ENCODE peak calls at places on chromosomes 6 and 20, in seven cellular contexts. B is HCT116, M is fibroblast of lung, Q is neuronal stem cell, J is K562, Y is stomach, H is transverse colon. E is an unnamed sample. For H3K9me3, the result is how much of the 10 kb centered on the place peaks cover.

GRCh38 chr6:138818496-138819194 is 22.8 kb downstream of the ECT2L start:
- DNase-seq in B (no peak), M (no peak), H (no peak), Q (no peak), J (no peak), Y (no peak), E (peak)

GRCh38 chr20:703010-703409 is 27.4 kb upstream of the SCRT2 start:
- DNase-seq in M (no peak), B (no peak), Y (no peak), J (peak), Q (no peak), H (no peak), E (no peak)

GRCh38 chr6:127518212-127518709 is 874 bp downstream of the MTCL3 start:
- DNase-seq in M (no peak), H (no peak), J (no peak), Q (peak), Y (no peak), B (no peak), E (no peak)

GRCh38 chr6:9789201-9789600 is 625.7 kb downstream of the TFAP2A start:
- DNase-seq in B (no peak), J (no peak), Q (no peak), M (no peak), Y (no peak), H (no peak), E (no peak)

GRCh38 chr20:32031007-32031958 is 20.8 kb upstream of the HCK start:
- DNase-seq in B (peak), Y (peak), J (peak), H (peak), M (peak), Q (peak), E (peak)

GRCh38 chr6:73564578-73565345 is 43.9 kb upstream of the EEF1A1 start:
- DNase-seq in Y (no peak), M (no peak), J (peak), H (no peak), Q (no peak), B (no peak), E (no peak)

GRCh38 chr6:166862287-166862977 is 93.9 kb downstream of the RNASET2 start:
- DNase-seq in Q (peak), B (no peak), M (no peak), J (no peak), H (no peak), Y (peak), E (no peak)

GRCh38 chr20:16711859-16712258 is 18.0 kb upstream of the SNRPB2 start:
- DNase-seq in J (no peak), M (no peak), B (no peak), H (no peak), Q (no peak), Y (no peak), E (no peak)

GRCh38 chr20:38094373-38094775 is 60.8 kb downstream of the RPRD1B start:
- DNase-seq in B (no peak), Y (peak), H (peak), Q (no peak), M (peak), J (peak), E (no peak)

GRCh38 chr6:25327372-25327771 is 48.2 kb downstream of the CARMIL1 start:
- DNase-seq in J (no peak), Q (no peak), H (no peak), M (no peak), Y (no peak), B (no peak), E (no peak)

GRCh38 chr6:42368156-42368555 is 83.6 kb downstream of the TRERF1 start:
- DNase-seq in H (no peak), M (no peak), J (peak), B (no peak), Q (no peak), Y (no peak), E (no peak)

GRCh38 chr6:2935566-2936291 is 32.6 kb upstream of the SERPINB9 start:
- DNase-seq in Y (peak), M (no peak), H (no peak), J (no peak), B (no peak), Q (no peak), E (no peak)

GRCh38 chr6:166364480-166364879 is 18.3 kb downstream of the MPC1 start:
- DNase-seq in B (no peak), Q (no peak), Y (no peak), H (no peak), J (no peak), M (no peak), E (no peak)

GRCh38 chr20:44011251-44011940 is 96.7 kb downstream of the TOX2 start:
- DNase-seq in Q (no peak), B (no peak), Y (no peak), H (no peak), J (no peak), M (no peak), E (no peak)

GRCh38 chr20:20690676-20691476 is 21.6 kb downstream of the RALGAPA2 start:
- DNase-seq in B (no peak), H (no peak), J (no peak), Y (no peak), M (no peak), Q (no peak), E (no peak)

GRCh38 chr6:144334150-144334708 is 49.1 kb downstream of the UTRN start:
- DNase-seq in M (no peak), H (peak), J (peak), B (no peak), Q (no peak), Y (no peak), E (no peak)

GRCh38 chr6:48476257-48476656 is 365.3 kb upstream of the PTCHD4 start:
- DNase-seq in M (peak), Q (peak), J (no peak), H (no peak), B (no peak), Y (no peak), E (no peak)

GRCh38 chr20:61701401-61701800 is 364.3 kb downstream of the TAF4 start:
- DNase-seq in J (no peak), B (no peak), Q (no peak), Y (no peak), H (no peak), M (no peak), E (no peak)

GRCh38 chr6:27281569-27281968 is 30.5 kb downstream of the POM121L2 start:
- DNase-seq in H (no peak), Q (no peak), M (no peak), B (no peak), Y (no peak), J (no peak), E (no peak)
- H3K9me3 ChIP-seq in H (under half), Q (under half), M (under half), B (under half), Y (half or more), J (under half), E (under half)

GRCh38 chr20:49568491-49569151 is 684 bp upstream of the PTGIS start:
- DNase-seq in Q (peak), Y (peak), M (no peak), B (no peak), H (no peak), J (no peak), E (no peak)

GRCh38 chr20:49563015-49563980 is 4.6 kb downstream of the PTGIS start:
- DNase-seq in Y (no peak), H (no peak), J (no peak), Q (no peak), M (no peak), B (no peak), E (no peak)

GRCh38 chr20:49569403-49570115 is 1.6 kb upstream of the PTGIS start:
- DNase-seq in M (no peak), J (no peak), Q (no peak), H (no peak), B (no peak), Y (peak), E (no peak)

GRCh38 chr20:49567421-49568256 is at the start of gene PTGIS:
- DNase-seq in B (no peak), Y (peak), H (no peak), M (no peak), Q (peak), J (no peak), E (no peak)

GRCh38 chr20:49566401-49566800 is 1.5 kb downstream of the PTGIS start:
- DNase-seq in M (no peak), Q (no peak), J (no peak), Y (no peak), H (no peak), B (no peak), E (no peak)
- H3K27ac ChIP-seq in M (no peak), Q (no peak), J (no peak), Y (peak), H (peak), B (no peak), E (peak)

GRCh38 chr6:28153546-28153945 is 11.9 kb downstream of the ZKSCAN8 start:
- DNase-seq in J (no peak), M (no peak), Y (no peak), H (no peak), B (no peak), Q (no peak), E (no peak)
- H3K9me3 ChIP-seq in J (under half), M (under half), Y (under half), H (under half), B (under half), Q (under half), E (under half)

DNA sequence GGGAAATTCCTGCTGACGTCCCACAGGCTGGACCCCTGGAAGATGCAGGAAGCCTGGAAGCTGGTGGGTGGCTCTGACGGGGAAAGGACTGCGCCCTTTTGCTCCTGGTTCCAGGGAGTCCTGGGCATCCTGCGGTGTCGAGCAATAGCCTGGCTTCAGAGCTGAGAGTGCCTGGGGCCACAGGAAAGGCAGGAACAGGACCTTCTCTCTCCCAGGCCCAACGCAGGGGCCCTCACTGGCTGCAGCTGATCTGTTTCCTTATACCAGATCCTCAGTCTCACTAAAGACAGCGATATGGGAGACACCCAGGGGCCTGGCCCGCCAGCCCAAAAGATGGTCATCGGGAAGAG is 1.4 kb downstream of the B3GALT4 start:
- DNase-seq in Y (no peak), B (no peak), Q (no peak), J (no peak), H (no peak), M (no peak), E (no peak)
- H3K27ac ChIP-seq in Y (peak), B (peak), Q (no peak), J (no peak), H (peak), M (no peak), E (no peak)

GRCh38 chr6:34593741-34594140 is 37.6 kb upstream of the SPDEF start:
- DNase-seq in M (no peak), J (no peak), Y (peak), Q (no peak), B (no peak), H (no peak), E (peak)

GRCh38 chr6:34597605-34598353 is 41.6 kb upstream of the SPDEF start:
- DNase-seq in B (no peak), Q (no peak), H (no peak), Y (no peak), M (no peak), J (no peak), E (no peak)

GRCh38 chr6:34598725-34599124 is 42.6 kb upstream of the SPDEF start:
- DNase-seq in Q (no peak), H (no peak), B (no peak), M (peak), Y (no peak), J (no peak), E (no peak)

GRCh38 chr6:34595332-34596090 is 39.4 kb upstream of the SPDEF start:
- DNase-seq in B (no peak), Q (no peak), H (no peak), M (no peak), J (no peak), Y (no peak), E (peak)

DNA sequence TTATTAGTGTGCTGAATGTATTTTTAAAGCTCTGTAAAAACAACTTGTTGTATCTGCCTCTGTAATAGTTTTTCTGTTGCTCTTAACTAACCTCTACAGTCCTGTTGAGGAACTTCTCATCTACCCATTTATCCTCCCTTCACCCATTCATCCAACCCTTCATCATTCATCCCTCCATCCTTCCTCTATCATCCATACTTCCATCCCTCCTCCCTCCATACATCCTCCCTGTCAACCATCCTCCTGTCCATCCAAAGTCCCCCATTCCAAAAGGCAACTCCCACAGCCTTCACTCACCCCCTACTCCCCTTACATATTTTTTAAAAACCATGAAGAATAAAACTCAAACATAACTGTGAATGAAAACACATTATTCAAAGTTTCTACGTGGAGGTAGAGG is 40.7 kb upstream of the SPDEF start:
- DNase-seq in B (no peak), Y (no peak), H (no peak), J (no peak), Q (no peak), M (no peak), E (no peak)
- H3K9me3 ChIP-seq in B (under half), Y (under half), H (under half), J (under half), Q (under half), M (under half), E (under half)

GRCh38 chr6:108698593-108699289 is 138.0 kb downstream of the FOXO3 start:
- DNase-seq in H (no peak), B (no peak), J (no peak), M (no peak), Y (no peak), Q (no peak), E (no peak)

GRCh38 chr6:108697646-108698161 is 137.0 kb downstream of the FOXO3 start:
- DNase-seq in Q (no peak), Y (no peak), J (no peak), B (no peak), H (no peak), M (peak), E (no peak)

GRCh38 chr6:108702106-108702851 is 141.6 kb downstream of the FOXO3 start:
- DNase-seq in J (no peak), Q (no peak), B (no peak), H (no peak), Y (no peak), M (no peak), E (no peak)

GRCh38 chr6:108694816-108695215 is 134.1 kb downstream of the FOXO3 start:
- DNase-seq in Y (no peak), J (no peak), B (no peak), H (no peak), M (no peak), Q (no peak), E (no peak)

GRCh38 chr6:108699290-108700041 is 138.7 kb downstream of the FOXO3 start:
- DNase-seq in B (no peak), H (no peak), Q (no peak), J (no peak), M (peak), Y (no peak), E (no peak)
- H3K27ac ChIP-seq in B (no peak), H (no peak), Q (no peak), J (no peak), M (no peak), Y (no peak), E (no peak)

GRCh38 chr6:137191670-137192069 is 18.2 kb upstream of the IL22RA2 start:
- DNase-seq in M (peak), Q (no peak), J (no peak), Y (no peak), H (no peak), B (no peak), E (no peak)
- H3K9me3 ChIP-seq in M (under half), Q (under half), J (under half), Y (under half), H (under half), B (under half), E (under half)